ENCODE peak calls at places on chromosomes 3 and 15, in seven cellular contexts. Y is activated CD8-positive, alpha-beta memory T cell treated with anti-CD3 and anti-CD28 coated beads for 48 hours; C is M059J; O is AG04450; V is RPMI7951; H is A549; J is ureter. S is an unnamed sample.
A peak's percentile ranks its signal among the peaks of the same experiment; 100 is the strongest.

GRCh38 chr15:100726426-100727190 is 124.2 kb downstream of the ASB7 start:
- DNase-seq in Y (no peak), C (peak; percentile 69), O (no peak), V (peak; percentile 73), H (no peak), J (peak; percentile 29), S (peak; percentile 73)

GRCh38 chr3:124813541-124813940 is 73.6 kb downstream of the ITGB5 start:
- DNase-seq in Y (no peak), C (no peak), O (no peak), V (no peak), H (no peak), J (no peak), S (no peak)

GRCh38 chr3:157064402-157064801 is 95.5 kb downstream of the CCNL1 start:
- DNase-seq in Y (no peak), C (no peak), O (no peak), V (no peak), H (no peak), J (no peak), S (no peak)

GRCh38 chr3:59006791-59007517 is 42.9 kb downstream of the CFAP20DC start:
- DNase-seq in Y (no peak), C (peak; percentile 15), O (peak; percentile 47), V (peak; percentile 48), H (no peak), J (no peak), S (no peak)

GRCh38 chr3:27535809-27536392 is 51.7 kb upstream of the SLC4A7 start:
- DNase-seq in Y (no peak), C (peak; percentile 84), O (no peak), V (peak; percentile 81), H (no peak), J (no peak), S (no peak)

GRCh38 chr3:120488296-120488695 is 37.5 kb upstream of the FSTL1 start:
- DNase-seq in Y (no peak), C (no peak), O (no peak), V (no peak), H (no peak), J (no peak), S (no peak)

GRCh38 chr15:42385206-42385979 is 26.1 kb downstream of the CAPN3 start:
- DNase-seq in Y (no peak), C (peak; percentile 48), O (peak; percentile 27), V (peak; percentile 40), H (peak; percentile 41), J (no peak), S (no peak)

GRCh38 chr15:35444557-35445204 is 101.3 kb downstream of the DPH6 start:
- DNase-seq in Y (no peak), C (peak; percentile 55), O (no peak), V (peak; percentile 58), H (peak; percentile 8), J (no peak), S (no peak)

GRCh38 chr15:44394562-44394961 is 32.9 kb upstream of the CTDSPL2 start:
- DNase-seq in Y (no peak), C (no peak), O (no peak), V (no peak), H (no peak), J (no peak), S (no peak)